ENCODE peak calls at places on chromosomes 4 and X, in five cellular contexts. M is Peyer's patch, D is tibial nerve, I is ovary, G is colonic mucosa. Y is an unnamed sample. For H3K9me3 and H3K4me1, the result is how much of the 10 kb centered on the place peaks cover.

GRCh38 chrX:11558972-11559371 is 106.7 kb downstream of the ARHGAP6 start:
- DNase-seq in M (peak), D (no peak), I (no peak), G (peak), Y (no peak)

GRCh38 chr4:139736661-139737060 is 71.0 kb downstream of the MGST2 start:
- DNase-seq in M (no peak), D (no peak), I (no peak), G (no peak), Y (no peak)

GRCh38 chr4:26762650-26763049 is 98.0 kb upstream of the STIM2 start:
- DNase-seq in M (no peak), D (no peak), I (no peak), G (peak), Y (no peak)

GRCh38 chrX:3638280-3638873 is 75.1 kb downstream of the PRKX start:
- DNase-seq in M (peak), D (peak), I (peak), G (peak), Y (peak)

GRCh38 chrX:40152706-40153334 is 55.1 kb upstream of the BCOR start:
- DNase-seq in M (peak), D (no peak), I (peak), G (peak), Y (no peak)

GRCh38 chr4:23929248-23929647 is 39.4 kb upstream of the PPARGC1A start:
- DNase-seq in M (no peak), D (no peak), I (no peak), G (no peak), Y (no peak)

GRCh38 chr4:59553063-59553738 is 1646.9 kb upstream of the ADGRL3 start:
- DNase-seq in M (no peak), D (no peak), I (no peak), G (no peak), Y (no peak)

GRCh38 chrX:136754641-136755040 is 26.1 kb downstream of the ARHGEF6 start:
- DNase-seq in M (no peak), D (no peak), I (peak), G (no peak), Y (peak)

GRCh38 chrX:150035531-150035930 is 97.2 kb upstream of the EOLA2 start:
- DNase-seq in M (no peak), D (no peak), I (no peak), G (no peak), Y (no peak)

GRCh38 chr4:134365852-134366251 is 164.3 kb upstream of the PABPC4L start:
- DNase-seq in M (no peak), D (no peak), I (no peak), G (no peak), Y (no peak)

GRCh38 chrX:134753185-134754008 is 95.1 kb upstream of the PLAC1 start:
- DNase-seq in M (no peak), D (no peak), I (no peak), G (no peak), Y (no peak)

GRCh38 chrX:136812286-136812685 is 31.6 kb upstream of the ARHGEF6 start:
- DNase-seq in M (no peak), D (no peak), I (no peak), G (no peak), Y (no peak)

GRCh38 chrX:12949927-12950656 is 24.8 kb upstream of the TMSB4X start:
- DNase-seq in M (peak), D (peak), I (peak), G (peak), Y (peak)

GRCh38 chr4:54017308-54017707 is 47.1 kb downstream of the CHIC2 start:
- DNase-seq in M (no peak), D (no peak), I (no peak), G (no peak), Y (no peak)

GRCh38 chrX:38859602-38860001 is 58.3 kb downstream of the MID1IP1 start:
- DNase-seq in M (no peak), D (no peak), I (no peak), G (no peak), Y (no peak)

GRCh38 chr4:107255596-107255995 is 219.5 kb upstream of the DKK2 start:
- DNase-seq in M (no peak), D (no peak), I (no peak), G (no peak), Y (no peak)

GRCh38 chr4:88630756-88631155 is 38.5 kb downstream of the HERC3 start:
- DNase-seq in M (no peak), D (no peak), I (no peak), G (no peak), Y (no peak)

GRCh38 chr4:181597766-181598165 is 645.4 kb upstream of the TENM3 start:
- DNase-seq in M (no peak), D (no peak), I (no peak), G (no peak), Y (no peak)

GRCh38 chrX:39819921-39820849 is 277.6 kb downstream of the BCOR start:
- DNase-seq in M (no peak), D (no peak), I (peak), G (no peak), Y (peak)

GRCh38 chrX:24026403-24026801 is 584 bp downstream of the KLHL15 start:
- DNase-seq in M (no peak), D (no peak), I (no peak), G (no peak), Y (no peak)

GRCh38 chr4:137923494-137923893 is 318.7 kb downstream of the SLC7A11 start:
- DNase-seq in M (no peak), D (no peak), I (no peak), G (no peak), Y (no peak)

GRCh38 chr4:186643501-186644315 is 79.9 kb downstream of the FAT1 start:
- DNase-seq in M (no peak), D (no peak), I (no peak), G (no peak), Y (no peak)

GRCh38 chrX:44890247-44890646 is 17.3 kb downstream of the KDM6A start:
- DNase-seq in M (no peak), D (no peak), I (no peak), G (no peak), Y (no peak)

GRCh38 chr4:108060164-108060563 is 70.5 kb downstream of the HADH start:
- DNase-seq in M (no peak), D (no peak), I (no peak), G (no peak), Y (peak)

GRCh38 chrX:130118396-130118795 is 8.1 kb upstream of the ELF4 start:
- DNase-seq in M (no peak), D (no peak), I (peak), G (no peak), Y (no peak)

GRCh38 chr4:78075986-78076385 is 18.9 kb downstream of the FRAS1 start:
- DNase-seq in M (no peak), D (no peak), I (no peak), G (no peak), Y (no peak)

GRCh38 chrX:69163936-69164741 is 1.1 kb downstream of the PJA1 start:
- DNase-seq in M (peak), D (no peak), I (peak), G (peak), Y (peak)

GRCh38 chrX:120332394-120332793 is 21.1 kb upstream of the TMEM255A start:
- DNase-seq in M (no peak), D (no peak), I (no peak), G (no peak), Y (no peak)

GRCh38 chrX:121802881-121803412 is 755.5 kb downstream of the GLUD2 start:
- DNase-seq in M (no peak), D (no peak), I (no peak), G (no peak), Y (no peak)

GRCh38 chr4:29009908-29010307 is 1710.3 kb upstream of the PCDH7 start:
- DNase-seq in M (no peak), D (no peak), I (no peak), G (no peak), Y (no peak)
- H3K9me3 ChIP-seq in M (under half), D (under half), I (under half), G (under half), Y (under half)

GRCh38 chr4:1792832-1793495 is at the start of gene FGFR3:
- DNase-seq in M (peak), D (no peak), I (no peak), G (peak), Y (peak)

GRCh38 chr4:1795304-1796195 is 2.5 kb downstream of the FGFR3 start:
- DNase-seq in M (peak), D (no peak), I (no peak), G (peak), Y (no peak)

GRCh38 chr4:1794809-1795303 is 1.8 kb downstream of the FGFR3 start:
- DNase-seq in M (no peak), D (no peak), I (no peak), G (no peak), Y (no peak)

GRCh38 chr4:1793496-1793840 is 375 bp downstream of the FGFR3 start:
- DNase-seq in M (peak), D (no peak), I (peak), G (peak), Y (no peak)

DNA sequence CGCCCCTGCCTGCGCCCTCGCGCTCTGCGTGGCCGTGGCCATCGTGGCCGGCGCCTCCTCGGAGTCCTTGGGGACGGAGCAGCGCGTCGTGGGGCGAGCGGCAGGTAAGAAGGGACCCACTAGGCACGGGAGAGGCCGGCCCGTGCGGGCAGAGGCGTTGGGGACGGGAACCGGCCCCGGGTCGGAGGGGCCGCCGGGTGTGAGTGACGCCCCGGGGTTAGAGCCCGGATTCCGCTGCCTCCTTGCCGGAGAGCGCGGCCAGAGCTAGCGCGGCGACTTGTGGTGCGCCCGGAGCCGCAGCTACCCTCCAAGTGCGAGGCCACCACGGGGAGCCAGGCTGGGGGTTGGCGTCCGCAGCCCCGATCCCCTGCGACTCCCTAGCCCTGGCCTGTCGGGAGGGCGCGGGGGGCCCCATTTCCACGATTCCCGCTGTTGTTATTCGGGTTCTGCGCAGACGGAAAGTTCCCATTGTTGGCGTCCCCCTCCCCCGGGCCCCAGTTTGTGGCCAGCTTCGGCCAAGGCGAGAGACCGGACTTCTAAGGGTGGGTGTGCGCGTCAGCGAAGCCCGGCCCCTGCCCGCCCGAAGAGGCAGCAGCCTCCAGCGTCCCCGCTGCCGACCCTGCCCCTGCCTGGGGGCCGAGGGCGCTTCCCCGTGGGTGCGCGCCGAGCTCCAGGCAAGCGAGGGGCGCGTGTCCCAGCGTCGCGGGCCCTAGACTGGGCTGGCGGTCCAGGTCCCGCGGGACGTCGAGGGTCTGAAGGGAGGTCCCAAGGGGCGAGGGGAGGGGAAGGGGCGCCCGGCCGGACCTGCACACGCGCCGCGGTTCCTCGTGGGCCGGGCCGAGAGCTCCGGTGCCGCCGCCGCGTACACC is 1.1 kb downstream of the FGFR3 start:
- DNase-seq in M (no peak), D (no peak), I (no peak), G (no peak), Y (no peak)
- H3K4me1 ChIP-seq in M (under half), D (under half), I (under half), G (under half), Y (under half)

DNA sequence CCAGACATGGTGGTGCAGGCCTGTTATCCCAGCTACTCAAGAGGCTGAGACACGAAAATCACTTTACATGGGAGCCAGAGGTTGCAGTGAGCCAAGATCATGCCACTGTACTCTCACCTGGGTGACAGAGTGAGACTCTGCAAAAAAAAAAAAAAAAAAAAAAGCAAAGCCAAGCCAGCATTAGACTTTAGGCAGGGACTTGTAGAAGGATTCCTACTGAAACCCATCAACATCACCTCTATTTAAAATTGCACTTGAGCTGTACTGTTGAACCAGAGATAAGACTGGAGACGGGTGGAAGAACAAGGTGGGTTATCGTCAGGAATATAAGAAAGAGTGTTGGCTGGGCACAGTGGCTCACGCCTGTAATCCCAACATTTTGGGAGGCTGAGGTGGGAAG is 15.7 kb upstream of the AFAP1 start:
- DNase-seq in M (no peak), D (no peak), I (no peak), G (no peak), Y (no peak)
- H3K4me3 ChIP-seq in M (no peak), D (no peak), I (no peak), G (no peak), Y (no peak)

GRCh38 chr4:58064618-58065017 is 954.4 kb upstream of the IGFBP7 start:
- DNase-seq in M (no peak), D (no peak), I (no peak), G (no peak), Y (no peak)
- H3K9me3 ChIP-seq in M (under half), D (under half), I (under half), G (under half), Y (under half)

DNA sequence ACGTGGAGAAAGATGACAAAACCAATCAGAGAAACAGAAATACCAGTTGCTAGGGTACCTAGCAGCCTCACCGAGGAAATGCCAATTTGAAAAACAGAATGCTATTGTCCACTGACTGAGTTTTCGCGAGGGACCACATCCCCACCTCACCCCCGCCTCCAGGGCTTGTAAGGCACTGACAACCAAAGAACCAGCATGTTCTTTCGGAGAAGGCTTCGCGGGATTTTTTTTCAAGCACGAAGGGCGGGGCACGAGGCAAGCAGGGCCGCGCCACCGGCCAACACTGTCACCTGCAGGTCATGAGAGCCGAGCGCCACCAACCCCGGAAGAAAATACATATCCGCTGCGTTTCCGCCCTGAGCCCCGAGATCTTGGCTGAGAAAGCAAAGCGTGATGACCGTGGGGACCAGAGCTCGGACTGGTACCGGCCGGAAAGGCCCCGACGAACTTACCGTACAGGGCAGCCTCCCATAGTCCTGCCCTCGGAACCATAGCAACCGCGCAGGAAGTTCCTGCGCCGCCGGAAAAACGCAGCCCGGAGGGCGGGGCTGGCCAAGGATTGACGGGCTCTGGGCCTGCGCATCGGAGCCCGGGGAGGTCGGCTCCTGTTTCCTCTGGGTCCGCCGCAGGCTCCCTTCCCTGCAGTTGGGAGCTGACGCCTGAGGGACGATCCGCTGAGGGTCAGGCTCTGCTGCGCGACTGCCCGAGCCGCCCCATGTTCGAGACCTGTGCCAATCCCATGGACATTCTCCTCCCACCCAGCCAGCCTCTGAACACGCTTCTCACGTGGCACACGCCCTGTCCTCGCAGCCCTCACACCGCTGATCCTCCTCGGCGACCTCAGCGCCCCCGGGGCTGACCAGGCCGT is 59.2 kb upstream of the PAGE5 start:
- DNase-seq in M (peak), D (peak), I (peak), G (peak), Y (peak)
- H3K4me1 ChIP-seq in M (under half), D (under half), I (under half), G (under half), Y (under half)

GRCh38 chr4:153115322-153116100 is 88.7 kb upstream of the TRIM2 start:
- DNase-seq in M (peak), D (no peak), I (no peak), G (peak), Y (no peak)

GRCh38 chr4:153116801-153117200 is 87.4 kb upstream of the TRIM2 start:
- DNase-seq in M (no peak), D (no peak), I (no peak), G (no peak), Y (no peak)

GRCh38 chr4:153117554-153117953 is 86.7 kb upstream of the TRIM2 start:
- DNase-seq in M (no peak), D (no peak), I (no peak), G (no peak), Y (no peak)

GRCh38 chr4:153114771-153115321 is 89.4 kb upstream of the TRIM2 start:
- DNase-seq in M (no peak), D (no peak), I (no peak), G (no peak), Y (no peak)

GRCh38 chr4:153116101-153116680 is 88.1 kb upstream of the TRIM2 start:
- DNase-seq in M (no peak), D (no peak), I (no peak), G (no peak), Y (no peak)
- H3K4me3 ChIP-seq in M (peak), D (no peak), I (peak), G (peak), Y (no peak)

DNA sequence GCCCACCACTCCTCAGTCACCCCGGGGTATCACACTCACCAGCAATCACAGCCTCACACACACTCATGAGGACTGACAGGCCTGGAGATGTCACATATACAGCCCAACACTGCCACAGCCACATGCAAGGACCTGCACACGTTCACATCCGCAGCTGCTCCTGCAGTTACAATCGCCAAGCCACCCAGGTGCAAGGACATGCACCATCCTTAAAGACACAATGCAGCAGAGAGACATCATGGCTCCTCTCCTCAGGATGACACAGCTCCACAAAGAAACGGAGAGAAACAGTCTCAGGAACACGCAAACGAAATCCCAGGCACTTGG is 1.1 kb downstream of the PCSK1N start:
- DNase-seq in M (no peak), D (no peak), I (no peak), G (no peak), Y (no peak)
- H3K9me3 ChIP-seq in M (under half), D (under half), I (under half), G (under half), Y (under half)

GRCh38 chr4:1404573-1405248 is 1.5 kb downstream of the NKX1-1 start:
- DNase-seq in M (peak), D (no peak), I (no peak), G (peak), Y (peak)
- H3K4me1 ChIP-seq in M (under half), D (under half), I (under half), G (under half), Y (under half)